ENCODE peak calls at places on chromosomes 1 and 21, in eight cellular contexts. One of them, this sample, is unnamed.

GRCh38 chr1:150557813-150558212 is 8.6 kb downstream of the ADAMTSL4 start:
- DNase-seq in LHCN-M2: no peak
- DNase-seq in fibroblast of mammary gland: no peak
- DNase-seq in astrocyte of the spinal cord: no peak
- DNase-seq in Calu3: no peak
- DNase-seq in activated T-cell treated with anti-CD3 and anti-CD28 coated beads, Interleukin-2, amount 50 U/mL, for 4 hours: no peak
- DNase-seq in psoas muscle: peak; percentile 51
- DNase-seq in RPMI8226: no peak
- DNase-seq in this sample: no peak

GRCh38 chr1:209411491-209411929 is 172.0 kb upstream of the CAMK1G start:
- DNase-seq in LHCN-M2: peak; percentile 61
- DNase-seq in fibroblast of mammary gland: peak; percentile 49
- DNase-seq in astrocyte of the spinal cord: peak; percentile 32
- DNase-seq in Calu3: no peak
- DNase-seq in activated T-cell treated with anti-CD3 and anti-CD28 coated beads, Interleukin-2, amount 50 U/mL, for 4 hours: no peak
- DNase-seq in psoas muscle: no peak
- DNase-seq in RPMI8226: no peak
- DNase-seq in this sample: no peak

GRCh38 chr1:109929588-109930251 is 19.1 kb downstream of the CSF1 start:
- DNase-seq in LHCN-M2: no peak
- DNase-seq in fibroblast of mammary gland: no peak
- DNase-seq in astrocyte of the spinal cord: no peak
- DNase-seq in Calu3: no peak
- DNase-seq in activated T-cell treated with anti-CD3 and anti-CD28 coated beads, Interleukin-2, amount 50 U/mL, for 4 hours: no peak
- DNase-seq in psoas muscle: no peak
- DNase-seq in RPMI8226: no peak
- DNase-seq in this sample: no peak

GRCh38 chr1:206526064-206526911 is 19.0 kb downstream of the RASSF5 start:
- DNase-seq in LHCN-M2: no peak
- DNase-seq in fibroblast of mammary gland: peak; percentile 25
- DNase-seq in astrocyte of the spinal cord: no peak
- DNase-seq in Calu3: no peak
- DNase-seq in activated T-cell treated with anti-CD3 and anti-CD28 coated beads, Interleukin-2, amount 50 U/mL, for 4 hours: no peak
- DNase-seq in psoas muscle: no peak
- DNase-seq in RPMI8226: peak; percentile 56
- DNase-seq in this sample: no peak

GRCh38 chr1:153441238-153441755 is 19.2 kb downstream of the S100A7 start:
- DNase-seq in LHCN-M2: no peak
- DNase-seq in fibroblast of mammary gland: no peak
- DNase-seq in astrocyte of the spinal cord: no peak
- DNase-seq in Calu3: no peak
- DNase-seq in activated T-cell treated with anti-CD3 and anti-CD28 coated beads, Interleukin-2, amount 50 U/mL, for 4 hours: no peak
- DNase-seq in psoas muscle: no peak
- DNase-seq in RPMI8226: no peak
- DNase-seq in this sample: no peak

GRCh38 chr1:100597069-100597741 is 59.3 kb downstream of the GPR88 start:
- DNase-seq in LHCN-M2: peak; percentile 90
- DNase-seq in fibroblast of mammary gland: peak; percentile 85
- DNase-seq in astrocyte of the spinal cord: peak; percentile 91
- DNase-seq in Calu3: no peak
- DNase-seq in activated T-cell treated with anti-CD3 and anti-CD28 coated beads, Interleukin-2, amount 50 U/mL, for 4 hours: no peak
- DNase-seq in psoas muscle: no peak
- DNase-seq in RPMI8226: no peak
- DNase-seq in this sample: no peak

GRCh38 chr1:64163972-64164371 is 39.5 kb upstream of the UBE2U start:
- DNase-seq in LHCN-M2: peak; percentile 47
- DNase-seq in fibroblast of mammary gland: peak; percentile 68
- DNase-seq in astrocyte of the spinal cord: peak; percentile 63
- DNase-seq in Calu3: no peak
- DNase-seq in activated T-cell treated with anti-CD3 and anti-CD28 coated beads, Interleukin-2, amount 50 U/mL, for 4 hours: no peak
- DNase-seq in psoas muscle: no peak
- DNase-seq in RPMI8226: no peak
- DNase-seq in this sample: no peak

GRCh38 chr21:41763996-41764395 is 2.9 kb downstream of the RIPK4 start:
- DNase-seq in LHCN-M2: no peak
- DNase-seq in fibroblast of mammary gland: no peak
- DNase-seq in astrocyte of the spinal cord: no peak
- DNase-seq in Calu3: no peak
- DNase-seq in activated T-cell treated with anti-CD3 and anti-CD28 coated beads, Interleukin-2, amount 50 U/mL, for 4 hours: no peak
- DNase-seq in psoas muscle: no peak
- DNase-seq in RPMI8226: no peak
- DNase-seq in this sample: no peak

GRCh38 chr1:212415107-212415841 is 588 bp upstream of the PACC1 start:
- DNase-seq in LHCN-M2: no peak
- DNase-seq in fibroblast of mammary gland: no peak
- DNase-seq in astrocyte of the spinal cord: no peak
- DNase-seq in Calu3: no peak
- DNase-seq in activated T-cell treated with anti-CD3 and anti-CD28 coated beads, Interleukin-2, amount 50 U/mL, for 4 hours: no peak
- DNase-seq in psoas muscle: no peak
- DNase-seq in RPMI8226: peak; percentile 21
- DNase-seq in this sample: no peak

GRCh38 chr1:201653238-201653637 is 114.3 kb downstream of the NAV1 start:
- DNase-seq in LHCN-M2: no peak
- DNase-seq in fibroblast of mammary gland: no peak
- DNase-seq in astrocyte of the spinal cord: no peak
- DNase-seq in Calu3: no peak
- DNase-seq in activated T-cell treated with anti-CD3 and anti-CD28 coated beads, Interleukin-2, amount 50 U/mL, for 4 hours: no peak
- DNase-seq in psoas muscle: no peak
- DNase-seq in RPMI8226: peak; percentile 44
- DNase-seq in this sample: no peak

GRCh38 chr1:31735571-31735970 is 28.6 kb downstream of the ADGRB2 start:
- DNase-seq in LHCN-M2: no peak
- DNase-seq in fibroblast of mammary gland: no peak
- DNase-seq in astrocyte of the spinal cord: no peak
- DNase-seq in Calu3: no peak
- DNase-seq in activated T-cell treated with anti-CD3 and anti-CD28 coated beads, Interleukin-2, amount 50 U/mL, for 4 hours: no peak
- DNase-seq in psoas muscle: no peak
- DNase-seq in RPMI8226: no peak
- DNase-seq in this sample: no peak

GRCh38 chr1:63405021-63405420 is 37.6 kb downstream of the ALG6 start:
- DNase-seq in LHCN-M2: no peak
- DNase-seq in fibroblast of mammary gland: no peak
- DNase-seq in astrocyte of the spinal cord: no peak
- DNase-seq in Calu3: no peak
- DNase-seq in activated T-cell treated with anti-CD3 and anti-CD28 coated beads, Interleukin-2, amount 50 U/mL, for 4 hours: no peak
- DNase-seq in psoas muscle: no peak
- DNase-seq in RPMI8226: no peak
- DNase-seq in this sample: no peak

GRCh38 chr21:45642122-45642813 is 1.3 kb upstream of the PCBP3 start:
- DNase-seq in LHCN-M2: no peak
- DNase-seq in fibroblast of mammary gland: no peak
- DNase-seq in astrocyte of the spinal cord: no peak
- DNase-seq in Calu3: no peak
- DNase-seq in activated T-cell treated with anti-CD3 and anti-CD28 coated beads, Interleukin-2, amount 50 U/mL, for 4 hours: no peak
- DNase-seq in psoas muscle: no peak
- DNase-seq in RPMI8226: no peak
- DNase-seq in this sample: no peak

GRCh38 chr1:209839875-209840491 is 12.2 kb downstream of the UTP25 start:
- DNase-seq in LHCN-M2: peak; percentile 94
- DNase-seq in fibroblast of mammary gland: peak; percentile 95
- DNase-seq in astrocyte of the spinal cord: peak; percentile 95
- DNase-seq in Calu3: peak; percentile 59
- DNase-seq in activated T-cell treated with anti-CD3 and anti-CD28 coated beads, Interleukin-2, amount 50 U/mL, for 4 hours: no peak
- DNase-seq in psoas muscle: no peak
- DNase-seq in RPMI8226: no peak
- DNase-seq in this sample: no peak

GRCh38 chr1:70142120-70142519 is 63.3 kb downstream of the LRRC40 start:
- DNase-seq in LHCN-M2: peak; percentile 46
- DNase-seq in fibroblast of mammary gland: peak; percentile 58
- DNase-seq in astrocyte of the spinal cord: peak; percentile 24
- DNase-seq in Calu3: no peak
- DNase-seq in activated T-cell treated with anti-CD3 and anti-CD28 coated beads, Interleukin-2, amount 50 U/mL, for 4 hours: no peak
- DNase-seq in psoas muscle: no peak
- DNase-seq in RPMI8226: no peak
- DNase-seq in this sample: no peak

GRCh38 chr21:38352536-38353219 is 95.9 kb downstream of the KCNJ15 start:
- DNase-seq in LHCN-M2: peak; percentile 87
- DNase-seq in fibroblast of mammary gland: peak; percentile 86
- DNase-seq in astrocyte of the spinal cord: peak; percentile 88
- DNase-seq in Calu3: peak; percentile 75
- DNase-seq in activated T-cell treated with anti-CD3 and anti-CD28 coated beads, Interleukin-2, amount 50 U/mL, for 4 hours: peak; percentile 27
- DNase-seq in psoas muscle: no peak
- DNase-seq in RPMI8226: peak; percentile 43
- DNase-seq in this sample: no peak

GRCh38 chr1:11944358-11944981 is 10.0 kb downstream of the PLOD1 start:
- DNase-seq in LHCN-M2: no peak
- DNase-seq in fibroblast of mammary gland: no peak
- DNase-seq in astrocyte of the spinal cord: no peak
- DNase-seq in Calu3: no peak
- DNase-seq in activated T-cell treated with anti-CD3 and anti-CD28 coated beads, Interleukin-2, amount 50 U/mL, for 4 hours: no peak
- DNase-seq in psoas muscle: peak; percentile 68
- DNase-seq in RPMI8226: no peak
- DNase-seq in this sample: no peak

GRCh38 chr21:35814858-35815619 is 245.3 kb downstream of the SETD4 start:
- DNase-seq in LHCN-M2: no peak
- DNase-seq in fibroblast of mammary gland: no peak
- DNase-seq in astrocyte of the spinal cord: no peak
- DNase-seq in Calu3: no peak
- DNase-seq in activated T-cell treated with anti-CD3 and anti-CD28 coated beads, Interleukin-2, amount 50 U/mL, for 4 hours: no peak
- DNase-seq in psoas muscle: no peak
- DNase-seq in RPMI8226: no peak
- DNase-seq in this sample: no peak

GRCh38 chr1:225611537-225612223 is 41.2 kb downstream of the ENAH start:
- DNase-seq in LHCN-M2: no peak
- DNase-seq in fibroblast of mammary gland: no peak
- DNase-seq in astrocyte of the spinal cord: no peak
- DNase-seq in Calu3: peak; percentile 56
- DNase-seq in activated T-cell treated with anti-CD3 and anti-CD28 coated beads, Interleukin-2, amount 50 U/mL, for 4 hours: no peak
- DNase-seq in psoas muscle: no peak
- DNase-seq in RPMI8226: no peak
- DNase-seq in this sample: no peak

GRCh38 chr21:46561448-46562095 is 43.3 kb downstream of the S100B start:
- DNase-seq in LHCN-M2: no peak
- DNase-seq in fibroblast of mammary gland: no peak
- DNase-seq in astrocyte of the spinal cord: no peak
- DNase-seq in Calu3: no peak
- DNase-seq in activated T-cell treated with anti-CD3 and anti-CD28 coated beads, Interleukin-2, amount 50 U/mL, for 4 hours: no peak
- DNase-seq in psoas muscle: no peak
- DNase-seq in RPMI8226: no peak
- DNase-seq in this sample: no peak

GRCh38 chr1:235855811-235856429 is 10.8 kb downstream of the LYST start:
- DNase-seq in LHCN-M2: no peak
- DNase-seq in fibroblast of mammary gland: no peak
- DNase-seq in astrocyte of the spinal cord: no peak
- DNase-seq in Calu3: no peak
- DNase-seq in activated T-cell treated with anti-CD3 and anti-CD28 coated beads, Interleukin-2, amount 50 U/mL, for 4 hours: no peak
- DNase-seq in psoas muscle: no peak
- DNase-seq in RPMI8226: no peak
- DNase-seq in this sample: no peak

GRCh38 chr1:34831721-34832246 is 27.8 kb downstream of the SMIM12 start:
- DNase-seq in LHCN-M2: no peak
- DNase-seq in fibroblast of mammary gland: no peak
- DNase-seq in astrocyte of the spinal cord: no peak
- DNase-seq in Calu3: no peak
- DNase-seq in activated T-cell treated with anti-CD3 and anti-CD28 coated beads, Interleukin-2, amount 50 U/mL, for 4 hours: no peak
- DNase-seq in psoas muscle: no peak
- DNase-seq in RPMI8226: no peak
- DNase-seq in this sample: no peak

This sample was measured in stimulated activated naive CD4-positive, alpha-beta T cell treated with Interleukin-2 at 50 U/mL for 16 hours.